ENCODE peak calls at places on chromosomes 2 and 18, in five cellular contexts. H, A, L, V and Y are unnamed samples.

GRCh38 chr2:53970095-53970897 is 497 bp downstream of the PSME4 start:
- DNase-seq in L (peak), A (peak), H (peak), V (no peak), Y (peak)

GRCh38 chr2:221494556-221494955 is 77.5 kb downstream of the EPHA4 start:
- DNase-seq in A (peak), V (no peak), H (no peak), L (no peak), Y (no peak)

GRCh38 chr18:24600076-24600654 is 139.7 kb downstream of the HRH4 start:
- DNase-seq in V (no peak), L (no peak), A (peak), H (peak), Y (peak)

GRCh38 chr2:55025627-55026026 is 24.6 kb downstream of the RTN4 start:
- DNase-seq in A (no peak), L (no peak), V (no peak), H (no peak), Y (no peak)

GRCh38 chr2:140344842-140345241 is 1564.7 kb upstream of the NXPH2 start:
- DNase-seq in A (no peak), H (no peak), V (no peak), L (no peak), Y (no peak)

GRCh38 chr2:170084820-170085475 is 93.0 kb upstream of the MYO3B start:
- DNase-seq in A (no peak), L (peak), H (no peak), V (no peak), Y (no peak)

GRCh38 chr2:162172802-162173201 is 20.8 kb upstream of the GCG start:
- DNase-seq in A (no peak), V (no peak), L (no peak), H (no peak), Y (no peak)

GRCh38 chr2:237236188-237236587 is 150.5 kb downstream of the COPS8 start:
- DNase-seq in A (no peak), L (no peak), H (no peak), V (no peak), Y (no peak)

GRCh38 chr2:38866773-38867443 is 8.8 kb downstream of the DHX57 start:
- DNase-seq in V (no peak), H (no peak), A (no peak), L (no peak), Y (no peak)

GRCh38 chr2:130882111-130882510 is 45.4 kb downstream of the ARHGEF4 start:
- DNase-seq in V (no peak), L (no peak), H (no peak), A (no peak), Y (no peak)

GRCh38 chr2:86789687-86790133 is 1.0 kb downstream of the CD8A start:
- DNase-seq in L (no peak), A (no peak), H (no peak), V (no peak), Y (no peak)

GRCh38 chr2:191036365-191036764 is 22.4 kb upstream of the STAT1 start:
- DNase-seq in L (no peak), V (no peak), H (no peak), A (no peak), Y (no peak)

GRCh38 chr2:193187816-193188215 is 993.1 kb upstream of the TMEFF2 start:
- DNase-seq in V (no peak), H (no peak), L (no peak), A (no peak), Y (no peak)

GRCh38 chr2:163591461-163591860 is 144.3 kb downstream of the FIGN start:
- DNase-seq in L (no peak), V (no peak), H (no peak), A (no peak), Y (no peak)

GRCh38 chr2:219124379-219125110 is 36.1 kb downstream of the NHEJ1 start:
- DNase-seq in L (peak), V (no peak), H (no peak), A (peak), Y (no peak)

GRCh38 chr2:131006561-131006960 is 86.7 kb downstream of the FAM168B start:
- DNase-seq in A (no peak), H (no peak), L (no peak), V (no peak), Y (no peak)

GRCh38 chr2:150376627-150377335 is 110.7 kb downstream of the RND3 start:
- DNase-seq in L (no peak), A (no peak), H (peak), V (no peak), Y (peak)

GRCh38 chr2:74584088-74584645 is 29.6 kb downstream of the DOK1 start:
- DNase-seq in H (no peak), V (no peak), L (peak), A (peak), Y (no peak)

GRCh38 chr2:119826370-119826961 is 66.7 kb downstream of the PTPN4 start:
- DNase-seq in H (no peak), L (peak), V (no peak), A (peak), Y (peak)

GRCh38 chr2:21103274-21103891 is 20.4 kb upstream of the TDRD15 start:
- DNase-seq in A (no peak), H (no peak), V (no peak), L (no peak), Y (no peak)